ENCODE peak calls at places on chromosomes 7 and 10, in four cellular contexts. G is SK-N-SH, X is MM.1S, P is ovary. F is an unnamed sample. For H3K27me3, the result is how much of the 10 kb centered on the place peaks cover.

GRCh38 chr7:85025312-85025756 is 161.5 kb downstream of the SEMA3D start:
- DNase-seq in G (no peak), X (peak), P (peak), F (no peak)

GRCh38 chr7:130272456-130273080 is 5.9 kb downstream of the CPA2 start:
- DNase-seq in G (no peak), X (no peak), P (no peak), F (no peak)

GRCh38 chr10:38070501-38070900 is 23.6 kb upstream of the ZNF37A start:
- DNase-seq in G (no peak), X (no peak), P (no peak), F (no peak)

GRCh38 chr10:35486297-35486991 is 118.7 kb upstream of the GJD4 start:
- DNase-seq in G (no peak), X (no peak), P (no peak), F (no peak)

GRCh38 chr7:1593091-1593866 is 23.4 kb upstream of the PSMG3 start:
- DNase-seq in G (peak), X (no peak), P (no peak), F (no peak)

GRCh38 chr10:96276426-96276825 is 5.1 kb upstream of the BLNK start:
- DNase-seq in G (no peak), X (no peak), P (no peak), F (no peak)

GRCh38 chr10:62732841-62733653 is 71.5 kb upstream of the ADO start:
- DNase-seq in G (no peak), X (peak), P (no peak), F (peak)

GRCh38 chr7:34039033-34039432 is 133.7 kb downstream of the BMPER start:
- DNase-seq in G (no peak), X (no peak), P (no peak), F (no peak)

GRCh38 chr10:20215547-20216152 is 399.4 kb downstream of the PLXDC2 start:
- DNase-seq in G (no peak), X (no peak), P (no peak), F (no peak)

GRCh38 chr10:46992794-46993552 is 81.7 kb downstream of the PTPN20 start:
- DNase-seq in G (peak), X (peak), P (no peak), F (no peak)

GRCh38 chr7:3243256-3243655 is 57.8 kb upstream of the SDK1 start:
- DNase-seq in G (no peak), X (no peak), P (no peak), F (no peak)

GRCh38 chr7:111012799-111013675 is 77.9 kb upstream of the LRRN3 start:
- DNase-seq in G (no peak), X (peak), P (no peak), F (peak)

GRCh38 chr7:133941496-133941895 is 185.6 kb upstream of the LRGUK start:
- DNase-seq in G (no peak), X (no peak), P (no peak), F (no peak)

GRCh38 chr10:91779011-91779605 is 19.1 kb upstream of the TNKS2 start:
- DNase-seq in G (no peak), X (no peak), P (no peak), F (no peak)

GRCh38 chr7:69889338-69890080 is 291.2 kb downstream of the AUTS2 start:
- DNase-seq in G (no peak), X (peak), P (no peak), F (no peak)

GRCh38 chr7:23530355-23530754 is 1.4 kb downstream of the TRA2A start:
- DNase-seq in G (peak), X (peak), P (no peak), F (no peak)

GRCh38 chr10:97914837-97915211 is 65.2 kb downstream of the GOLGA7B start:
- DNase-seq in G (peak), X (peak), P (peak), F (peak)

GRCh38 chr10:35340975-35341374 is 4.7 kb downstream of the CCNY start:
- DNase-seq in G (no peak), X (no peak), P (no peak), F (no peak)

GRCh38 chr7:131537581-131537980 is 18.8 kb downstream of the PODXL start:
- DNase-seq in G (peak), X (no peak), P (no peak), F (no peak)

GRCh38 chr10:103982639-103983038 is 15.7 kb downstream of the SLK start:
- DNase-seq in G (peak), X (peak), P (no peak), F (no peak)

GRCh38 chr7:140310337-140311002 is 87.9 kb downstream of the SLC37A3 start:
- DNase-seq in G (no peak), X (no peak), P (no peak), F (no peak)

GRCh38 chr10:130957978-130958377 is 353.5 kb downstream of the TCERG1L start:
- DNase-seq in G (no peak), X (no peak), P (no peak), F (no peak)

GRCh38 chr10:99926925-99927718 is 82.6 kb downstream of the DNMBP start:
- DNase-seq in G (no peak), X (no peak), P (peak), F (no peak)

GRCh38 chr10:17504547-17505245 is 50.3 kb upstream of the ST8SIA6 start:
- DNase-seq in G (no peak), X (no peak), P (no peak), F (no peak)

GRCh38 chr10:32141018-32141807 is 85.0 kb upstream of the KIF5B start:
- DNase-seq in G (no peak), X (no peak), P (no peak), F (no peak)

GRCh38 chr7:142887282-142888015 is 1.9 kb upstream of the TRPV6 start:
- DNase-seq in G (no peak), X (no peak), P (no peak), F (no peak)

GRCh38 chr7:142884285-142884637 is 1.3 kb downstream of the TRPV6 start:
- DNase-seq in G (no peak), X (no peak), P (no peak), F (no peak)

GRCh38 chr7:142885311-142886230 is at the start of gene TRPV6:
- DNase-seq in G (no peak), X (no peak), P (no peak), F (no peak)

GRCh38 chr7:142889825-142890224 is 4.3 kb upstream of the TRPV6 start:
- DNase-seq in G (no peak), X (no peak), P (no peak), F (no peak)

GRCh38 chr7:142886866-142887265 is 1.3 kb upstream of the TRPV6 start:
- DNase-seq in G (no peak), X (no peak), P (no peak), F (no peak)
- TF ChIP-seq CTCF in G (no peak), X (no peak), P (no peak), F (no peak)

GRCh38 chr7:142939226-142939910 is at the start of gene LLCFC1:
- DNase-seq in G (peak), X (no peak), P (no peak), F (no peak)
- H3K27me3 ChIP-seq in G (under half), X (under half), P (under half), F (under half)

GRCh38 chr7:6026011-6026819 is 5.0 kb upstream of the ANKRD61 start:
- DNase-seq in G (peak), X (peak), P (no peak), F (peak)
- TF ChIP-seq CTCF in G (peak), X (peak), P (no peak), F (peak)

GRCh38 chr7:37541810-37542443 is 93.3 kb upstream of the ELMO1 start:
- DNase-seq in G (no peak), X (peak), P (no peak), F (no peak)
- H3K27me3 ChIP-seq in G (under half), X (under half), P (under half), F (under half)

DNA sequence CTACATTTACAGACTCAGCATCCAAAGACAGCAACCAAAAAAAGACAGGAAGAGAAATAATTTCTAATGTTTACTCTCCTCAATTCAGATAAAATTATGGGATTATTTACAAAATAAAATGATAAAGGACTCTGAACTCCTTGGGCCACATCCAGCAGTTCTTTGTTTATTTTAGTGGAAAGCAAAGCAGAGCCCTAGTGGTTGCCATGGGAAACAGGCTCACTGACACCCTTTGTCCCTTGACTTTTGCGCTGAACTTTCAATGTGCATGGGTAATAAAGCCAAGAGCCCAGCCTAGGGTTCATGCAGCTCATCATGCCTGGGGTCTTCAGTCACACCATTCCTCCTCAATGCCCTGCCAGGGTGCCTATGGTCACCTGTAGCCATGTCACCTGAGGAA is 442.6 kb upstream of the IGFBP3 start:
- DNase-seq in G (no peak), X (no peak), P (no peak), F (no peak)
- TF ChIP-seq CTCF in G (peak), X (no peak), P (no peak), F (no peak)

DNA sequence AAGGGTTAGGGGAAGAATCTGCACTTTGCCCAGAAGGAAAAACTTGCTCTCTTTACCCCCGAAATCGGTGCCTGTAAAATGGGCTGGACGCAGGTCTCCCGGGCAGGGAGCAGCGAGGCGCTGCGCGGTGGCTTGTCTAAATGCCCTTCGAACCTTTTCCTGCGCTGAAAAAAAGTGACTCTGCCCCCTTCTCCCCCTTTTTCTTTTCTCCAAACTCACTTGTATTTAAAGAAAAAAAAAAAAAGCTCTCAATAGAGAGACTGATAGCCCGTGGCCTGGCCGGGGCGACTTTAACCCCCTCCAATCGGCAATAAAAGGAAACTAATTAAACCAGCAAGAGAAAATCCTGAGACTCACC is 286 bp downstream of the SP8 start:
- DNase-seq in G (peak), X (no peak), P (no peak), F (no peak)
- H3K27me3 ChIP-seq in G (half or more), X (under half), P (under half), F (half or more)